ENCODE peak calls at places on chromosome 22, in four cellular contexts. V is A549, B is GM12878, A is HepG2. I is an unnamed sample.

GRCh38 chr22:26395926-26396325 is 33.1 kb upstream of the ASPHD2 start:
- DNase-seq in V (no peak), B (no peak), A (no peak), I (no peak)

GRCh38 chr22:18060646-18061620 is 16.9 kb upstream of the PEX26 start:
- DNase-seq in V (peak; percentile 80), B (no peak), A (peak; percentile 88), I (no peak)

GRCh38 chr22:17576475-17576874 is 13.2 kb downstream of the SLC25A18 start:
- DNase-seq in V (no peak), B (no peak), A (no peak), I (peak; percentile 31)

GRCh38 chr22:45783021-45783420 is 111.4 kb downstream of the ATXN10 start:
- DNase-seq in V (no peak), B (no peak), A (no peak), I (no peak)

GRCh38 chr22:23402275-23403151 is 177.6 kb downstream of the IGLL1 start:
- DNase-seq in V (peak; percentile 82), B (no peak), A (peak; percentile 67), I (peak; percentile 83)

GRCh38 chr22:29396126-29396525 is 7.8 kb upstream of the AP1B1 start:
- DNase-seq in V (no peak), B (no peak), A (no peak), I (no peak)

GRCh38 chr22:27863556-27863955 is 55.5 kb downstream of the PITPNB start:
- DNase-seq in V (no peak), B (no peak), A (no peak), I (no peak)

GRCh38 chr22:39833610-39834009 is 60.0 kb downstream of the ENTHD1 start:
- DNase-seq in V (no peak), B (no peak), A (no peak), I (no peak)

DNA sequence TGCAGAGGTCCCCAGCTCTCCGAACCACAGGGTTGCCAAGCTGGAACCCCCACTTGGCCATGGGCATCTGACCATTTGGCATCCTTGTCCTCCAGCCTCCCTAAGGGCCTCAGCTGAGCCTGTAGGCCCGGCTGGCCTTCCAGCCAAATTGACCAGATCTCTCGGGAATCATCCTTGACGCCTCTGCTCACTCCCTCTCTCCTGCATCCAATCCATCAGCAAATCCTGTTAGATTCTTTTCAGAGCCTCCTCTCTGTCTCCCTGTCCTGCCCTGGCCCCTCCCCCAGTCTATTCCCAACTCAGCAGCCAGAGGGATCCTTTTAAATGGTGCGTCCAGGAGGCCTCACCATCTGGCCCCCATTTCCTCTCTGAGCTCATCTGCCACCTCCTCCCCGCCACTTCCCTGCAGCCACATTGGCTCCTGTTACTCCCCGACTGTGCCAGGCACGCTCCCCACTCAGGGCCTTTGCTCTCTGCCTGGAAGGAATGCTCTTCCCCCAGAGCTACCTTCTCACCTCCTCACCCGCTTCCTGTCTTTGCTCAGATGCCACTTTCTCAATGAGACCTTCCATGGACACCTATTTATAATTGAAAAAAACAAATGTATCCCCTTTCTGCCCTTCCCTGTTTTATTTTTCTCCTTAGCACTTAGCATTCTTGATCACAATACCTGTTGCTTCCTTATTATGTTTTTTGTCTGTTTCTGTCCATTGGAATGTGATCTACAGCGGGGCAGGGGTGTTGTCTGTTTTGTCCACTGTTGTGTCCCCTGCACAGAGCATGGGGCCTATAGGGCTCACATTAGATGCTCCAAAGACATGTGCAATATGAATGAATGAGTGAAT is 78.1 kb downstream of the NFAM1 start:
- DNase-seq in V (no peak), B (no peak), A (no peak), I (no peak)
- TF ChIP-seq POLR2AphosphoS2 in V (no peak), B (no peak), A (no peak), I (no peak)

GRCh38 chr22:37547249-37547741 is 13.0 kb upstream of the CDC42EP1 start:
- DNase-seq in V (no peak), B (no peak), A (no peak), I (no peak)
- TF ChIP-seq POLR2AphosphoS2 in V (no peak), B (no peak), A (no peak), I (no peak)

GRCh38 chr22:24555496-24556253 is at the start of gene SNRPD3:
- DNase-seq in V (peak; percentile 90), B (peak; percentile 59), A (peak; percentile 86), I (peak; percentile 61)
- TF ChIP-seq POLR2AphosphoS2 in V (no peak), B (peak; percentile 82), A (no peak), I (no peak)

GRCh38 chr22:21568207-21569075 is 927 bp downstream of the UBE2L3 start:
- DNase-seq in V (peak; percentile 19), B (no peak), A (peak; percentile 34), I (peak; percentile 78)
- TF ChIP-seq POLR2AphosphoS2 in V (no peak), B (no peak), A (no peak), I (peak; percentile 63)

DNA sequence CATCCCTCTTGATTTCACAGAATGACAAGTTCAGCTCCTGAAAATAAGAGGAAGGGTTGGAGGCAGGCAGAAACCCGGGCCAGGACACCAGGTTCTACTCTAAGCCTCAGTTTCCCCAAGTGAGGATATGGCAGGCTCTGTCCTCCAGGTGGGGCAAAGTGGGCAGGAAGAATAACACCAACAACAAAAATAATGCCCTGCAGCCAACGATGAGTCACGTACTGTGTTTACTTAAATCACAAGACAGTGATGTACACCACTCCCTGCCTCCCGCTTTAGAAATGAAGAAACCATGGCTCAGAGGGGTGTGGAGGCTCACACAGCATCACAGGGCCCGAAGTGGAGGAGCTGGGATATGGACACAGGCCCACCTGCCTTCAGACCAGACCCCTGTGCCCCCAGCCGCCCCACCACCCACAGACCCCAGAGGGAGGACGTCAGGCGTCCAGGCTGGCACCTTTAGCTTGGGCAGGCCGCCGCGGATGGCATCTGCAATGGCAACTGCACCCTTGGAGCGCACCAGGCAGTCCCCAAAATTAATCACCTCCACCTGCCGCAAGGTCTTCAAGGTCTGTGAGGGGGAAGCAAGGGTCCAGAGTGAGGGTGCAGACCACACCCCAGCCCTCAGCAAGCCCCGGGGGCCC is 15.6 kb upstream of the CHADL start:
- DNase-seq in V (peak; percentile 66), B (no peak), A (no peak), I (no peak)
- TF ChIP-seq POLR2AphosphoS2 in V (no peak), B (no peak), A (no peak), I (no peak)